ENCODE peak calls at places on chromosomes 16 and 17, in nine cellular contexts. I is neuronal stem cell; B is T47D; S is Peyer's patch; X is epithelial cell of esophagus; F is LoVo; J is stimulated activated CD4-positive, alpha-beta T cell treated with anti-CD3 and anti-CD28 coated beads, Interleukin-1b, Interleukin-23, amount 100 ng/mL, for 48 hours; Y is NCI-H2081 treated with DMSO at 0.1 percent for 48 hours; A is T-cell. N is an unnamed sample.

GRCh38 chr17:29062215-29062614 is 19.3 kb downstream of the PIPOX start:
- DNase-seq in S (no peak), J (no peak), F (no peak), B (no peak), I (no peak), A (no peak), Y (no peak), X (no peak), N (no peak)

GRCh38 chr17:67637901-67638641 is 79.7 kb upstream of the NOL11 start:
- DNase-seq in X (peak; percentile 99), Y (no peak), S (no peak), I (no peak), B (peak; percentile 85), A (no peak), F (peak; percentile 32), J (no peak), N (no peak)

GRCh38 chr16:89924298-89924924 is 1.3 kb downstream of the TUBB3 start:
- DNase-seq in Y (no peak), F (no peak), B (peak; percentile 46), J (peak; percentile 34), S (peak; percentile 47), I (peak; percentile 94), X (peak; percentile 44), A (peak; percentile 38), N (no peak)

GRCh38 chr17:46059457-46059856 is 60.4 kb downstream of the STH start:
- DNase-seq in Y (no peak), B (no peak), S (no peak), I (no peak), J (no peak), F (no peak), X (no peak), A (no peak), N (no peak)

GRCh38 chr17:75832164-75832651 is 12.0 kb downstream of the UNC13D start:
- DNase-seq in A (peak; percentile 30), B (no peak), X (peak; percentile 61), F (no peak), J (peak; percentile 49), Y (no peak), S (no peak), I (no peak), N (peak; percentile 46)

GRCh38 chr17:57999496-58000017 is 7.5 kb downstream of the SRSF1 start:
- DNase-seq in Y (peak; percentile 85), J (no peak), X (peak; percentile 80), A (no peak), I (peak; percentile 73), B (peak; percentile 84), F (peak; percentile 74), S (no peak), N (no peak)

GRCh38 chr17:75130632-75131277 is 787 bp downstream of the NT5C start:
- DNase-seq in B (peak; percentile 76), Y (no peak), X (peak; percentile 72), I (no peak), A (peak; percentile 30), F (peak; percentile 65), S (peak; percentile 71), J (peak; percentile 45), N (peak; percentile 60)

GRCh38 chr17:869567-870530 is 87.7 kb downstream of the MRM3 start:
- DNase-seq in J (no peak), I (no peak), X (peak; percentile 99), F (no peak), A (no peak), Y (no peak), B (peak; percentile 59), S (no peak), N (no peak)

GRCh38 chr16:74605746-74606520 is 981 bp downstream of the GLG1 start:
- DNase-seq in J (no peak), A (no peak), I (no peak), Y (no peak), S (no peak), B (no peak), F (no peak), X (no peak), N (no peak)

GRCh38 chr16:55301385-55302008 is 22.5 kb upstream of the IRX6 start:
- DNase-seq in I (no peak), S (no peak), Y (no peak), J (no peak), A (no peak), B (no peak), F (no peak), X (no peak), N (no peak)

GRCh38 chr16:57235128-57236092 is 9.6 kb upstream of the ARL2BP start:
- DNase-seq in F (no peak), S (no peak), A (no peak), I (no peak), Y (peak; percentile 26), J (peak; percentile 80), B (no peak), X (peak; percentile 26), N (no peak)

GRCh38 chr16:12771341-12771798 is 32.3 kb downstream of the CPPED1 start:
- DNase-seq in X (no peak), S (no peak), Y (no peak), I (no peak), J (no peak), A (no peak), F (no peak), B (no peak), N (no peak)

GRCh38 chr17:48568499-48569259 is 9.5 kb downstream of the HOXB4 start:
- DNase-seq in Y (no peak), I (no peak), X (no peak), F (no peak), J (no peak), B (no peak), A (no peak), S (peak; percentile 48), N (no peak)

GRCh38 chr17:72122002-72122310 is 1.1 kb downstream of the SOX9 start:
- DNase-seq in F (peak; percentile 15), S (no peak), Y (no peak), J (no peak), B (no peak), X (no peak), I (no peak), A (no peak), N (no peak)

GRCh38 chr16:85424260-85425060 is 188.7 kb upstream of the GSE1 start:
- DNase-seq in F (no peak), J (no peak), I (no peak), X (no peak), Y (no peak), S (no peak), B (no peak), A (no peak), N (no peak)

GRCh38 chr16:89294486-89294885 is 77.0 kb downstream of the ZNF778 start:
- DNase-seq in S (no peak), J (no peak), A (no peak), X (no peak), F (no peak), B (no peak), Y (no peak), I (no peak), N (no peak)

GRCh38 chr17:38703742-38704644 is 1.1 kb upstream of the MLLT6 start:
- DNase-seq in Y (peak; percentile 90), X (peak; percentile 50), B (peak; percentile 99), S (peak; percentile 90), F (peak; percentile 96), A (peak; percentile 57), J (peak; percentile 91), I (peak; percentile 43), N (peak; percentile 71)

GRCh38 chr16:54342001-54342776 is 55.6 kb upstream of the IRX3 start:
- DNase-seq in Y (no peak), I (no peak), X (peak; percentile 55), A (no peak), F (no peak), S (no peak), B (peak; percentile 55), J (no peak), N (no peak)

GRCh38 chr16:590875-591200 is 972 bp downstream of the RAB40C start:
- DNase-seq in S (no peak), J (no peak), F (no peak), X (no peak), B (no peak), I (no peak), Y (no peak), A (no peak), N (no peak)

GRCh38 chr16:61146429-61146828 is 889.8 kb downstream of the CDH8 start:
- DNase-seq in S (no peak), I (no peak), B (no peak), X (no peak), J (no peak), Y (no peak), A (no peak), F (no peak), N (no peak)

GRCh38 chr17:14019186-14019956 is 49.9 kb upstream of the COX10 start:
- DNase-seq in A (no peak), F (no peak), X (peak; percentile 30), J (peak; percentile 7), I (no peak), Y (no peak), S (no peak), B (no peak), N (no peak)

GRCh38 chr16:81181013-81181720 is 57.3 kb upstream of the BCO1 start:
- DNase-seq in X (peak; percentile 97), A (no peak), J (no peak), I (peak; percentile 90), F (peak; percentile 72), Y (no peak), B (peak; percentile 97), S (no peak), N (no peak)

GRCh38 chr16:57627184-57627871 is 1.1 kb upstream of the ADGRG1 start:
- DNase-seq in Y (no peak), I (peak; percentile 38), S (no peak), B (peak; percentile 93), J (no peak), A (no peak), F (no peak), X (peak; percentile 75), N (no peak)

GRCh38 chr17:45364531-45365390 is 47.9 kb upstream of the MAP3K14 start:
- DNase-seq in Y (no peak), X (no peak), A (no peak), J (no peak), F (no peak), S (no peak), I (no peak), B (no peak), N (no peak)

GRCh38 chr17:7889166-7889584 is 586 bp downstream of the CHD3 start:
- DNase-seq in X (peak; percentile 77), F (peak; percentile 78), J (peak; percentile 58), Y (peak; percentile 73), A (peak; percentile 13), S (peak; percentile 92), B (peak; percentile 97), I (peak; percentile 66), N (no peak)

GRCh38 chr17:51322390-51323029 is 62.2 kb downstream of the UTP18 start:
- DNase-seq in A (no peak), J (no peak), I (peak; percentile 8), S (no peak), B (peak; percentile 69), Y (no peak), X (peak; percentile 45), F (no peak), N (no peak)

N was measured in CD8-positive, alpha-beta memory T cell.